ENCODE peak calls at places on chromosomes 6 and 20, in nine cellular contexts. Y, S, H, X, B, P, G, E and I are unnamed samples.

GRCh38 chr6:35484921-35485392 is 11.9 kb downstream of the TEAD3 start:
- DNase-seq in Y (no peak), S (no peak), H (no peak), X (no peak), B (no peak), P (no peak), G (peak), E (peak), I (no peak)

GRCh38 chr6:155389130-155389529 is 66.5 kb downstream of the NOX3 start:
- DNase-seq in Y (no peak), S (no peak), H (no peak), X (no peak), B (no peak), P (no peak), G (no peak), E (peak), I (no peak)

GRCh38 chr6:110341671-110342304 is 16.4 kb downstream of the METTL24 start:
- DNase-seq in Y (no peak), S (no peak), H (no peak), X (no peak), B (no peak), P (no peak), G (peak), E (no peak), I (no peak)

GRCh38 chr6:4913705-4914411 is 90.0 kb downstream of the RPP40 start:
- DNase-seq in Y (no peak), S (no peak), H (peak), X (no peak), B (no peak), P (no peak), G (no peak), E (no peak), I (no peak)

GRCh38 chr6:44630125-44631028 is 242.9 kb downstream of the CDC5L start:
- DNase-seq in Y (peak), S (no peak), H (peak), X (no peak), B (no peak), P (peak), G (peak), E (peak), I (peak)

GRCh38 chr20:427849-428657 is 20.0 kb downstream of the RBCK1 start:
- DNase-seq in Y (no peak), S (no peak), H (no peak), X (no peak), B (no peak), P (no peak), G (no peak), E (no peak), I (no peak)

GRCh38 chr20:51500311-51500710 is 42.2 kb downstream of the NFATC2 start:
- DNase-seq in Y (no peak), S (no peak), H (no peak), X (peak), B (no peak), P (no peak), G (no peak), E (no peak), I (no peak)

GRCh38 chr6:35808688-35809087 is 3.5 kb downstream of the LHFPL5 start:
- DNase-seq in Y (no peak), S (no peak), H (no peak), X (no peak), B (no peak), P (no peak), G (no peak), E (no peak), I (no peak)

GRCh38 chr6:14703586-14703985 is 542.3 kb upstream of the JARID2 start:
- DNase-seq in Y (no peak), S (no peak), H (no peak), X (no peak), B (no peak), P (peak), G (no peak), E (peak), I (no peak)

GRCh38 chr6:38843798-38844197 is 128.7 kb downstream of the DNAH8 start:
- DNase-seq in Y (no peak), S (no peak), H (no peak), X (no peak), B (no peak), P (no peak), G (no peak), E (no peak), I (no peak)

GRCh38 chr20:2446845-2447244 is 23.7 kb downstream of the SNRPB start:
- DNase-seq in Y (no peak), S (no peak), H (no peak), X (no peak), B (no peak), P (no peak), G (no peak), E (no peak), I (no peak)

GRCh38 chr6:105345506-105345905 is 57.4 kb downstream of the PREP start:
- DNase-seq in Y (no peak), S (no peak), H (no peak), X (no peak), B (no peak), P (no peak), G (no peak), E (no peak), I (no peak)

GRCh38 chr6:155117266-155117665 is 122.2 kb downstream of the TIAM2 start:
- DNase-seq in Y (peak), S (no peak), H (no peak), X (no peak), B (no peak), P (peak), G (peak), E (peak), I (no peak)

GRCh38 chr20:36454664-36455427 is 86.5 kb upstream of the MYL9 start:
- DNase-seq in Y (no peak), S (peak), H (peak), X (no peak), B (no peak), P (no peak), G (no peak), E (no peak), I (peak)

GRCh38 chr20:20150241-20150640 is 97.9 kb downstream of the CFAP61 start:
- DNase-seq in Y (no peak), S (no peak), H (no peak), X (no peak), B (no peak), P (no peak), G (no peak), E (no peak), I (peak)

GRCh38 chr20:44028868-44029847 is 114.5 kb downstream of the TOX2 start:
- DNase-seq in Y (no peak), S (no peak), H (no peak), X (no peak), B (no peak), P (no peak), G (no peak), E (no peak), I (no peak)

DNA sequence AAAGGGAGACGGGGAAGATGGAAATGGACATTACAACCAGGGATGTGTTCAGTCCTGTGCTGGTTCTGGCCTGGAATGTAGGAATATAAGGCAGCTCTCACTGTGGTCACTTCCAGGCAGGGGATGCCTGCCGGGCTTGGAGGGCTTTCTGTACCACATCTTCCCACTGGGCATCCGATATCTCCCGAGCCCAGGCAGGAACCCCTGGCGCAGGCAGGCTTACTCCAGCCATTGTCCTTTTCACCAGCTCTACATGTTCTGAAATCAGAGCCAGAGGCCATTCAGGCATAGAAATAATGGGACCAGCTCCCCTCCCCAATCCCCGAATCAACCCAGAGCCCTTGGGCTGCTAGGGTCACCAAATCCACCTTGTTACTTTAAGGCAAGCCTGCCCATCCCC is 1.4 kb downstream of the MEA1 start:
- DNase-seq in Y (no peak), S (no peak), H (no peak), X (no peak), B (no peak), P (no peak), G (no peak), E (no peak), I (no peak)
- H3K4me3 ChIP-seq in Y (peak), S (no peak), H (no peak), X (no peak), B (no peak), P (no peak), G (peak), E (peak), I (peak)

DNA sequence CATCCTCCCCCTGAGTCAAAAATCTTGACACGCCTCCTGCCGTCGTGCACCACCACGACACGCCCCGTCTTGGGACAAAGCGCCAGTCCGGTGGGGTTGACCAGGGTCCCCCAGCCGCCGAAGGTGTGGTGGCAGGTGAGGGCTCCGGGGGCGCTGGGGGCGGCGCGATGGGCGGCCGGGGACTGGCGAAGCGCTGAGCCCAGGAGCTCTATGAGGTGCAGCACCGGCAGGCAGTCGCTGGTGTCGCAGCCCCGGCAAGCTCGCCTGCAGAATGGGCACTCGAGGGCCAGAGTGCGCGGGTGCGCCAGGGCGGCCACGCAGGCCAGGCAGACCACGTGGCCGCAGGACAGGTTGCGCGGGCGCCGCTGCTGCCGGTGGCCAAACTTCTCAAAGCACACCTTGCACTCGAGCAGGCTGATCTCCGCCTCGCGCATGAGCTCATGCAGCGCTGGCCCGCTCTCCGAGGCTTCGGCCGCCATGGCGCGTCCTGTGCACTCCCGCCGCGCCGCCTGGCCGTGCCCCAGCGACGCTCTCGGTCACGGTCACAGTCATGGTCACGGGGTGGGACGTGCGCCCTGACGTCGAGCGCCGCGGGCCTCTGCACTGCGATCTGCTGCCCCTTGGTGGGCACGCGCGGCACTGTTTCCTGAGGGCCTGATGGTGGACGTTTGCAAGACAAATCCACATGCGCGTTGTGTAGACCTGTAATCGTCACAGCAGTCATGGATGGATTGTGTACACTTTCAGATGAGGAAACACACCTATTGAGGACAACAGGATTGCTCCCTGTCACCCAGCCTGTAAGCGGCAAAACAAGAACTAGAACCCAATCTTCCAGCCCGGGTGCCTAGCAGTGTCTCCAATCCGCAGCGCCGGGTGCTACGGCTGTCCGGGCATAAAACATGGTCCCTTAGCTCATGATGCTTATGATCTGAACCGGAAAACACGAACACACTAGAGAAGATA is at the start of gene NHLRC1:
- DNase-seq in Y (peak), S (peak), H (peak), X (peak), B (peak), P (peak), G (peak), E (peak), I (peak)
- H3K4me3 ChIP-seq in Y (peak), S (peak), H (peak), X (peak), B (peak), P (peak), G (peak), E (peak), I (peak)

GRCh38 chr20:63233924-63234323 is 1.8 kb upstream of the BIRC7 start:
- DNase-seq in Y (no peak), S (no peak), H (no peak), X (no peak), B (no peak), P (no peak), G (no peak), E (no peak), I (no peak)
- H3K4me3 ChIP-seq in Y (no peak), S (no peak), H (no peak), X (no peak), B (no peak), P (no peak), G (no peak), E (no peak), I (no peak)

GRCh38 chr20:48171071-48171470 is 385.8 kb upstream of the SULF2 start:
- DNase-seq in Y (no peak), S (no peak), H (no peak), X (no peak), B (no peak), P (no peak), G (no peak), E (no peak), I (no peak)
- H3K4me3 ChIP-seq in Y (no peak), S (no peak), H (no peak), X (no peak), B (no peak), P (no peak), G (no peak), E (no peak), I (no peak)

GRCh38 chr6:133906050-133906449 is 17.1 kb downstream of the TCF21 start:
- DNase-seq in Y (no peak), S (no peak), H (no peak), X (no peak), B (no peak), P (no peak), G (no peak), E (no peak), I (no peak)
- H3K4me3 ChIP-seq in Y (no peak), S (no peak), H (no peak), X (no peak), B (no peak), P (no peak), G (no peak), E (no peak), I (no peak)

GRCh38 chr6:156988276-156989158 is 211.3 kb downstream of the ARID1B start:
- DNase-seq in Y (no peak), S (no peak), H (no peak), X (no peak), B (no peak), P (peak), G (no peak), E (no peak), I (no peak)
- H3K4me3 ChIP-seq in Y (no peak), S (no peak), H (no peak), X (no peak), B (no peak), P (no peak), G (no peak), E (no peak), I (no peak)

GRCh38 chr20:47800619-47801018 is 15.3 kb upstream of the SULF2 start:
- DNase-seq in Y (no peak), S (no peak), H (no peak), X (no peak), B (no peak), P (no peak), G (no peak), E (no peak), I (no peak)
- H3K4me3 ChIP-seq in Y (no peak), S (no peak), H (no peak), X (no peak), B (no peak), P (no peak), G (no peak), E (no peak), I (no peak)